ENCODE peak calls at places on chromosomes 6 and 20, in ten cellular contexts. E is A549; M is Right ventricle myocardium superior; J is left ventricle myocardium inferior; S is lung; Q is renal cortical epithelial cell; Y is activated T-helper 2 cell treated with anti-CD3 and anti-CD28 coated beads, Interferon-gamma antibody, Interleukin-2, Interleukin-4, amounts not matched to agents 10 μg/mL and 5 μg/mL and 100 μg/mL, durations not matched to agents 14 hours and 24 hours and 36 hours; P is NT2/D1; X is activated naive CD4-positive, alpha-beta T cell treated with anti-CD3 and anti-CD28 coated beads for 36 hours; T is hepatic stellate cell. W is an unnamed sample.

GRCh38 chr20:57388953-57389694 is 2.1 kb upstream of the RBM38 start:
- DNase-seq in X (peak; percentile 69), S (peak; percentile 75), E (no peak), Q (peak; percentile 17), T (peak; percentile 60), J (peak; percentile 86), P (no peak), Y (peak; percentile 63), M (peak; percentile 91), W (peak; percentile 95)

GRCh38 chr6:42819803-42820508 is 38.1 kb downstream of the BICRAL start:
- DNase-seq in P (no peak), E (peak; percentile 9), T (peak; percentile 51), X (peak; percentile 29), M (no peak), J (no peak), Y (no peak), Q (peak; percentile 25), S (peak; percentile 35), W (no peak)

GRCh38 chr20:20237093-20237959 is 130.6 kb upstream of the INSM1 start:
- DNase-seq in E (peak; percentile 40), S (peak; percentile 43), X (peak; percentile 45), T (peak; percentile 57), Q (peak; percentile 12), J (no peak), Y (no peak), P (peak; percentile 9), M (no peak), W (no peak)

GRCh38 chr6:12331951-12332749 is 42.0 kb downstream of the EDN1 start:
- DNase-seq in Q (peak; percentile 87), J (no peak), M (no peak), E (peak; percentile 99), X (no peak), T (no peak), P (no peak), Y (no peak), S (no peak), W (no peak)

GRCh38 chr20:10576411-10576810 is 97.4 kb downstream of the JAG1 start:
- DNase-seq in Q (no peak), S (no peak), E (no peak), M (no peak), P (no peak), X (no peak), J (no peak), Y (no peak), T (no peak), W (no peak)

GRCh38 chr6:112906737-112907136 is 559.6 kb downstream of the RFPL4B start:
- DNase-seq in X (no peak), P (no peak), M (no peak), J (peak; percentile 14), Q (no peak), Y (no peak), E (no peak), S (no peak), T (peak; percentile 29), W (no peak)

GRCh38 chr20:47638851-47639250 is 137.2 kb downstream of the NCOA3 start:
- DNase-seq in T (no peak), Q (no peak), X (no peak), E (no peak), J (no peak), P (no peak), Y (no peak), S (no peak), M (no peak), W (no peak)

GRCh38 chr20:10239954-10240353 is 21.3 kb downstream of the SNAP25 start:
- DNase-seq in Y (no peak), J (no peak), X (no peak), M (no peak), S (peak; percentile 67), P (no peak), E (peak; percentile 84), Q (peak; percentile 34), T (no peak), W (no peak)

GRCh38 chr6:21188505-21189223 is 404.9 kb upstream of the SOX4 start:
- DNase-seq in Y (no peak), J (no peak), T (no peak), M (no peak), E (no peak), P (no peak), Q (no peak), S (no peak), X (no peak), W (no peak)

GRCh38 chr20:24683676-24684075 is 214.2 kb downstream of the SYNDIG1 start:
- DNase-seq in S (no peak), J (no peak), M (no peak), P (no peak), T (no peak), Y (no peak), E (no peak), Q (no peak), X (no peak), W (peak; percentile 10)

GRCh38 chr20:1171461-1172093 is 13.2 kb downstream of the TMEM74B start:
- DNase-seq in Y (no peak), T (no peak), S (no peak), J (no peak), P (peak; percentile 35), M (peak; percentile 51), E (peak; percentile 24), Q (peak; percentile 12), X (peak; percentile 16), W (no peak)

GRCh38 chr6:24125980-24126379 is at the start of gene NRSN1:
- DNase-seq in Q (no peak), X (no peak), T (no peak), J (no peak), M (no peak), P (peak; percentile 32), S (no peak), E (no peak), Y (no peak), W (no peak)

GRCh38 chr6:69775941-69776340 is 20.9 kb downstream of the LMBRD1 start:
- DNase-seq in T (no peak), S (no peak), P (no peak), E (no peak), J (no peak), X (no peak), Y (no peak), M (no peak), Q (no peak), W (no peak)

GRCh38 chr6:144768676-144769599 is 483.8 kb downstream of the UTRN start:
- DNase-seq in P (no peak), J (no peak), T (no peak), E (no peak), M (no peak), S (no peak), X (no peak), Y (no peak), Q (no peak), W (no peak)

W was measured in spleen.